ENCODE peak calls at places on chromosome 1, in six cellular contexts. L, T, O, J, U and M are unnamed samples.
A peak's percentile ranks its signal among the peaks of the same experiment; 100 is the strongest.

GRCh38 chr1:39087109-39087834 is 61.1 kb downstream of the NDUFS5 start:
- DNase-seq in L (peak; percentile 76), T (peak; percentile 51), U (peak; percentile 67), O (no peak), J (no peak), M (no peak)

GRCh38 chr1:185610954-185611353 is 123.2 kb upstream of the HMCN1 start:
- DNase-seq in L (no peak), U (no peak), O (no peak), T (no peak), J (no peak), M (no peak)

GRCh38 chr1:181117648-181118449 is 29.3 kb downstream of the IER5 start:
- DNase-seq in U (no peak), T (no peak), J (peak; percentile 92), O (no peak), L (peak; percentile 67), M (no peak)

GRCh38 chr1:89990976-89991831 is 3.7 kb upstream of the ZNF326 start:
- DNase-seq in T (no peak), J (no peak), U (no peak), O (no peak), L (peak; percentile 28), M (no peak)

GRCh38 chr1:119926553-119926952 is 30.2 kb upstream of the ADAM30 start:
- DNase-seq in L (no peak), U (no peak), T (no peak), J (no peak), O (no peak), M (no peak)

GRCh38 chr1:39398278-39399010 is 93.0 kb upstream of the BMP8A start:
- DNase-seq in O (peak; percentile 92), L (peak; percentile 98), U (peak; percentile 60), T (peak; percentile 42), J (peak; percentile 91), M (peak; percentile 99)

GRCh38 chr1:84089470-84090261 is 54.4 kb upstream of the PRKACB start:
- DNase-seq in O (peak; percentile 65), J (no peak), U (no peak), T (no peak), L (peak; percentile 51), M (peak; percentile 23)

GRCh38 chr1:156893048-156893953 is at the start of gene PEAR1:
- DNase-seq in L (peak; percentile 31), U (peak; percentile 77), J (no peak), T (peak; percentile 88), O (no peak), M (no peak)

GRCh38 chr1:204503122-204503912 is 8.7 kb upstream of the PIK3C2B start:
- DNase-seq in O (peak; percentile 43), J (no peak), L (peak; percentile 74), T (peak; percentile 70), U (no peak), M (peak; percentile 31)

GRCh38 chr1:27129225-27129624 is 25.7 kb downstream of the SLC9A1 start:
- DNase-seq in L (no peak), O (no peak), J (no peak), T (no peak), U (no peak), M (no peak)

GRCh38 chr1:207812778-207813512 is 61.1 kb downstream of the CD46 start:
- DNase-seq in U (peak; percentile 52), O (no peak), J (no peak), L (no peak), T (no peak), M (no peak)
- H3K36me3 ChIP-seq in U (peaks cover 95% of the 10 kb centered on the region), O (peaks cover 5% of the 10 kb centered on the region), J (peaks cover 4% of the 10 kb centered on the region), L (peaks cover 13% of the 10 kb centered on the region), T (peaks cover 98% of the 10 kb centered on the region), M (no peaks in the 10 kb centered on the region)

GRCh38 chr1:8364528-8365442 is 46.9 kb downstream of the SLC45A1 start:
- DNase-seq in L (no peak), O (no peak), J (no peak), T (no peak), U (peak; percentile 72), M (no peak)
- H3K36me3 ChIP-seq in L (peaks cover 72% of the 10 kb centered on the region), O (peaks cover 55% of the 10 kb centered on the region), J (peaks cover 18% of the 10 kb centered on the region), T (peaks cover 73% of the 10 kb centered on the region), U (peaks cover 44% of the 10 kb centered on the region), M (peaks cover 44% of the 10 kb centered on the region)

DNA sequence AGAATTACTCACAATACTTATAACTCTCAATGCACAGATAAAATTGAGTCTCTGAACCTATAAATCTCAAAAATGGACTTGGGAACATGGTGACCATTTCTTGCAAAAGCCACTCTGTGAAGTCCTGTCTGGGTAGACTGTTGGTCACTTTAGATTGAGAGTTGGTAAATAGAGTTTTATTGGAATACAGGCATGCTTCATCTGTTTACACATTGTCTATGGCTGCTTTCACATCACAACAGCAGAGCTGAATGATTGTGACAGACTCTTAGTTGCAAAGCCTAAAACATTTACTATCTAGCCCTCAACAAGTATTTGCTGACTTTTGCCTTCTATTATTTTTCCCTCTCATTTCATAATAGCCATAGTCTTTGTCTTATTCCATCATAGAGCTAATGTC is 24.1 kb upstream of the ASPM start:
- DNase-seq in U (no peak), J (no peak), L (no peak), O (no peak), T (no peak), M (no peak)
- H3K36me3 ChIP-seq in U (peaks cover 76% of the 10 kb centered on the region), J (peaks cover 30% of the 10 kb centered on the region), L (peaks cover 7% of the 10 kb centered on the region), O (peaks cover 26% of the 10 kb centered on the region), T (peaks cover 95% of the 10 kb centered on the region), M (no peaks in the 10 kb centered on the region)

GRCh38 chr1:37480581-37481288 is 6.4 kb downstream of the ZC3H12A start:
- DNase-seq in T (no peak), J (no peak), L (no peak), U (no peak), O (no peak), M (no peak)

GRCh38 chr1:37482004-37482785 is 7.8 kb downstream of the ZC3H12A start:
- DNase-seq in L (no peak), J (no peak), T (no peak), O (no peak), U (no peak), M (no peak)

GRCh38 chr1:37480125-37480466 is 5.7 kb downstream of the ZC3H12A start:
- DNase-seq in L (no peak), U (no peak), J (no peak), O (no peak), T (no peak), M (no peak)

GRCh38 chr1:37482796-37483744 is 8.7 kb downstream of the ZC3H12A start:
- DNase-seq in O (no peak), U (no peak), J (no peak), T (no peak), L (no peak), M (no peak)

DNA sequence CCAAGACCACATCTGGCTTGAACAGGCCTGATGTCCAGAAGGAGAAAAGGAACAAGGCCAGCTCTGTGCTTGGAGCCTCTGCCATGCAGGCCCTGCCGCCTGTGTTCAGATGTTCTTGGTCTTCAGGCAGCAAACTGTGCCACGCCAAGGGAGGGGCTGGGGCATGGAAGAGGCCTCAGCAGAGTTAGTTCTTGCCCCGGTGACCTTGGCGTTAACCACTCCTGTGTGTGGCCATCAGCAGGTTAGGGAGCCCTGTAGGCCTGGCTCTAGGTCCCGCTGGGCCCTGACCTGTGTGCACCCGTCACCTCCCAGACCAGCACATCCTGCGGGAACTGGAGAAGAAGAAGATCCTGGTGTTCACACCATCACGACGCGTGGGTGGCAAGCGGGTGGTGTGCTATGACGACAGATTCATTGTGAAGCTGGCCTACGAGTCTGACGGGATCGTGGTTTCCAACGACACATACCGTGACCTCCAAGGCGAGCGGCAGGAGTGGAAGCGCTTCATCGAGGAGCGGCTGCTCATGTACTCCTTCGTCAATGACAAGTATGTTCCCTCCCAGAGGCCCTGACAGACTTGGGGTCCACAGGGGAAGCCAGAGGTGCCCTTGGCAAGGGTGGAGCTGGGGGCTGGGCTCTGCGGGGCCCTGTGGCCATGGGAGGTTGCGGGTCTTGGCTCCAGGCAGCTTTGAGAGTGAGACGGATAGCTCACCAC is 7.1 kb downstream of the ZC3H12A start:
- DNase-seq in O (no peak), U (no peak), J (no peak), T (no peak), L (no peak), M (no peak)
- H3K36me3 ChIP-seq in O (peaks cover 87% of the 10 kb centered on the region), U (peaks cover 81% of the 10 kb centered on the region), J (peaks cover 80% of the 10 kb centered on the region), T (peaks cover 80% of the 10 kb centered on the region), L (peaks cover 56% of the 10 kb centered on the region), M (peaks cover 38% of the 10 kb centered on the region)

GRCh38 chr1:32676945-32677344 is 25.6 kb downstream of the SYNC start:
- DNase-seq in U (no peak), T (no peak), L (no peak), O (no peak), J (no peak), M (no peak)
- H3K36me3 ChIP-seq in U (peaks cover 99% of the 10 kb centered on the region), T (peaks cover 100% of the 10 kb centered on the region), L (peaks cover 51% of the 10 kb centered on the region), O (peaks cover 95% of the 10 kb centered on the region), J (peaks cover 94% of the 10 kb centered on the region), M (peaks cover 91% of the 10 kb centered on the region)